ENCODE peak calls at places on chromosomes 6 and 20, in nine cellular contexts. One of them, this sample, is unnamed.

GRCh38 chr6:21856844-21857243 is 263.3 kb downstream of the SOX4 start:
- DNase-seq in activated T-cell treated with anti-CD3 and anti-CD28 coated beads, Interleukin-2, amount 50 U/mL, for 72 hours: no peak
- DNase-seq in HCEC 1CT: peak
- DNase-seq in nephron progenitor cell: no peak
- DNase-seq in mucosa of gallbladder: no peak
- DNase-seq in hepatocyte: no peak
- DNase-seq in CD4-positive, alpha-beta memory T cell: no peak
- DNase-seq in H7: no peak
- DNase-seq in cardiac muscle cell: peak
- DNase-seq in this sample: no peak

GRCh38 chr6:2086328-2087008 is 158.9 kb downstream of the GMDS start:
- DNase-seq in CD4-positive, alpha-beta memory T cell: no peak
- DNase-seq in HCEC 1CT: no peak
- DNase-seq in mucosa of gallbladder: no peak
- DNase-seq in cardiac muscle cell: no peak
- DNase-seq in H7: no peak
- DNase-seq in hepatocyte: no peak
- DNase-seq in nephron progenitor cell: no peak
- DNase-seq in activated T-cell treated with anti-CD3 and anti-CD28 coated beads, Interleukin-2, amount 50 U/mL, for 72 hours: no peak
- DNase-seq in this sample: no peak

GRCh38 chr6:41716516-41717446 is 18.6 kb downstream of the TFEB start:
- DNase-seq in HCEC 1CT: no peak
- DNase-seq in H7: no peak
- DNase-seq in nephron progenitor cell: no peak
- DNase-seq in activated T-cell treated with anti-CD3 and anti-CD28 coated beads, Interleukin-2, amount 50 U/mL, for 72 hours: no peak
- DNase-seq in mucosa of gallbladder: no peak
- DNase-seq in hepatocyte: no peak
- DNase-seq in CD4-positive, alpha-beta memory T cell: no peak
- DNase-seq in cardiac muscle cell: no peak
- DNase-seq in this sample: no peak

GRCh38 chr6:123316733-123317323 is 319.9 kb downstream of the TRDN start:
- DNase-seq in HCEC 1CT: peak
- DNase-seq in activated T-cell treated with anti-CD3 and anti-CD28 coated beads, Interleukin-2, amount 50 U/mL, for 72 hours: no peak
- DNase-seq in nephron progenitor cell: no peak
- DNase-seq in hepatocyte: peak
- DNase-seq in cardiac muscle cell: peak
- DNase-seq in H7: no peak
- DNase-seq in CD4-positive, alpha-beta memory T cell: peak
- DNase-seq in mucosa of gallbladder: no peak
- DNase-seq in this sample: peak

GRCh38 chr6:149867876-149868640 is 3.9 kb upstream of the LRP11 start:
- DNase-seq in hepatocyte: no peak
- DNase-seq in mucosa of gallbladder: peak
- DNase-seq in nephron progenitor cell: no peak
- DNase-seq in HCEC 1CT: peak
- DNase-seq in cardiac muscle cell: no peak
- DNase-seq in H7: peak
- DNase-seq in CD4-positive, alpha-beta memory T cell: no peak
- DNase-seq in activated T-cell treated with anti-CD3 and anti-CD28 coated beads, Interleukin-2, amount 50 U/mL, for 72 hours: no peak
- DNase-seq in this sample: no peak

GRCh38 chr6:128863983-128864382 is 19.0 kb upstream of the LAMA2 start:
- DNase-seq in H7: no peak
- DNase-seq in mucosa of gallbladder: no peak
- DNase-seq in hepatocyte: no peak
- DNase-seq in CD4-positive, alpha-beta memory T cell: no peak
- DNase-seq in cardiac muscle cell: no peak
- DNase-seq in HCEC 1CT: no peak
- DNase-seq in activated T-cell treated with anti-CD3 and anti-CD28 coated beads, Interleukin-2, amount 50 U/mL, for 72 hours: no peak
- DNase-seq in nephron progenitor cell: no peak
- DNase-seq in this sample: no peak

GRCh38 chr6:79812195-79812594 is 135.2 kb downstream of the ELOVL4 start:
- DNase-seq in mucosa of gallbladder: no peak
- DNase-seq in activated T-cell treated with anti-CD3 and anti-CD28 coated beads, Interleukin-2, amount 50 U/mL, for 72 hours: no peak
- DNase-seq in H7: no peak
- DNase-seq in CD4-positive, alpha-beta memory T cell: no peak
- DNase-seq in HCEC 1CT: no peak
- DNase-seq in cardiac muscle cell: no peak
- DNase-seq in hepatocyte: no peak
- DNase-seq in nephron progenitor cell: no peak
- DNase-seq in this sample: peak

GRCh38 chr6:37137881-37138568 is 31.9 kb upstream of the PIM1 start:
- DNase-seq in nephron progenitor cell: peak
- DNase-seq in CD4-positive, alpha-beta memory T cell: no peak
- DNase-seq in cardiac muscle cell: peak
- DNase-seq in HCEC 1CT: peak
- DNase-seq in hepatocyte: peak
- DNase-seq in activated T-cell treated with anti-CD3 and anti-CD28 coated beads, Interleukin-2, amount 50 U/mL, for 72 hours: peak
- DNase-seq in mucosa of gallbladder: no peak
- DNase-seq in H7: peak
- DNase-seq in this sample: no peak

GRCh38 chr6:49339096-49339495 is 124.0 kb downstream of the MMUT start:
- DNase-seq in nephron progenitor cell: no peak
- DNase-seq in mucosa of gallbladder: no peak
- DNase-seq in CD4-positive, alpha-beta memory T cell: no peak
- DNase-seq in HCEC 1CT: no peak
- DNase-seq in activated T-cell treated with anti-CD3 and anti-CD28 coated beads, Interleukin-2, amount 50 U/mL, for 72 hours: no peak
- DNase-seq in cardiac muscle cell: no peak
- DNase-seq in hepatocyte: no peak
- DNase-seq in H7: no peak
- DNase-seq in this sample: no peak

GRCh38 chr6:151553416-151554158 is 59.8 kb downstream of the CCDC170 start:
- DNase-seq in CD4-positive, alpha-beta memory T cell: no peak
- DNase-seq in nephron progenitor cell: no peak
- DNase-seq in HCEC 1CT: no peak
- DNase-seq in H7: no peak
- DNase-seq in hepatocyte: no peak
- DNase-seq in mucosa of gallbladder: no peak
- DNase-seq in activated T-cell treated with anti-CD3 and anti-CD28 coated beads, Interleukin-2, amount 50 U/mL, for 72 hours: no peak
- DNase-seq in cardiac muscle cell: no peak
- DNase-seq in this sample: no peak

GRCh38 chr20:37567671-37568588 is 40.3 kb upstream of the BLCAP start:
- DNase-seq in cardiac muscle cell: peak
- DNase-seq in activated T-cell treated with anti-CD3 and anti-CD28 coated beads, Interleukin-2, amount 50 U/mL, for 72 hours: no peak
- DNase-seq in mucosa of gallbladder: no peak
- DNase-seq in CD4-positive, alpha-beta memory T cell: no peak
- DNase-seq in nephron progenitor cell: peak
- DNase-seq in hepatocyte: no peak
- DNase-seq in H7: peak
- DNase-seq in HCEC 1CT: no peak
- DNase-seq in this sample: no peak

GRCh38 chr6:41954668-41955067 is 13.1 kb upstream of the CCND3 start:
- DNase-seq in mucosa of gallbladder: no peak
- DNase-seq in activated T-cell treated with anti-CD3 and anti-CD28 coated beads, Interleukin-2, amount 50 U/mL, for 72 hours: no peak
- DNase-seq in CD4-positive, alpha-beta memory T cell: no peak
- DNase-seq in nephron progenitor cell: no peak
- DNase-seq in H7: no peak
- DNase-seq in cardiac muscle cell: no peak
- DNase-seq in hepatocyte: no peak
- DNase-seq in HCEC 1CT: no peak
- DNase-seq in this sample: no peak

GRCh38 chr6:145071836-145072235 is 663.5 kb downstream of the EPM2A start:
- DNase-seq in hepatocyte: no peak
- DNase-seq in H7: no peak
- DNase-seq in CD4-positive, alpha-beta memory T cell: no peak
- DNase-seq in mucosa of gallbladder: no peak
- DNase-seq in HCEC 1CT: peak
- DNase-seq in cardiac muscle cell: no peak
- DNase-seq in nephron progenitor cell: no peak
- DNase-seq in activated T-cell treated with anti-CD3 and anti-CD28 coated beads, Interleukin-2, amount 50 U/mL, for 72 hours: no peak
- DNase-seq in this sample: no peak

GRCh38 chr20:64108731-64109389 is 1.5 kb upstream of the NPBWR2 start:
- DNase-seq in activated T-cell treated with anti-CD3 and anti-CD28 coated beads, Interleukin-2, amount 50 U/mL, for 72 hours: no peak
- DNase-seq in mucosa of gallbladder: no peak
- DNase-seq in nephron progenitor cell: no peak
- DNase-seq in H7: no peak
- DNase-seq in cardiac muscle cell: no peak
- DNase-seq in HCEC 1CT: no peak
- DNase-seq in CD4-positive, alpha-beta memory T cell: no peak
- DNase-seq in hepatocyte: no peak
- DNase-seq in this sample: no peak

GRCh38 chr6:170057961-170058877 is 232.7 kb downstream of the DLL1 start:
- DNase-seq in CD4-positive, alpha-beta memory T cell: no peak
- DNase-seq in nephron progenitor cell: no peak
- DNase-seq in H7: peak
- DNase-seq in cardiac muscle cell: no peak
- DNase-seq in activated T-cell treated with anti-CD3 and anti-CD28 coated beads, Interleukin-2, amount 50 U/mL, for 72 hours: no peak
- DNase-seq in HCEC 1CT: no peak
- DNase-seq in mucosa of gallbladder: no peak
- DNase-seq in hepatocyte: no peak
- DNase-seq in this sample: no peak

GRCh38 chr20:54078296-54078695 is 7.9 kb upstream of the BCAS1 start:
- DNase-seq in activated T-cell treated with anti-CD3 and anti-CD28 coated beads, Interleukin-2, amount 50 U/mL, for 72 hours: no peak
- DNase-seq in H7: no peak
- DNase-seq in nephron progenitor cell: no peak
- DNase-seq in CD4-positive, alpha-beta memory T cell: peak
- DNase-seq in HCEC 1CT: no peak
- DNase-seq in hepatocyte: no peak
- DNase-seq in cardiac muscle cell: no peak
- DNase-seq in mucosa of gallbladder: no peak
- DNase-seq in this sample: no peak

GRCh38 chr6:57064809-57065208 is 18.3 kb downstream of the KIAA1586 start:
- DNase-seq in mucosa of gallbladder: no peak
- DNase-seq in CD4-positive, alpha-beta memory T cell: no peak
- DNase-seq in cardiac muscle cell: no peak
- DNase-seq in nephron progenitor cell: no peak
- DNase-seq in activated T-cell treated with anti-CD3 and anti-CD28 coated beads, Interleukin-2, amount 50 U/mL, for 72 hours: no peak
- DNase-seq in H7: no peak
- DNase-seq in hepatocyte: no peak
- DNase-seq in HCEC 1CT: peak
- DNase-seq in this sample: no peak

GRCh38 chr6:149938571-149939462 is 3.0 kb upstream of the ULBP2 start:
- DNase-seq in hepatocyte: no peak
- DNase-seq in nephron progenitor cell: peak
- DNase-seq in mucosa of gallbladder: no peak
- DNase-seq in HCEC 1CT: peak
- DNase-seq in CD4-positive, alpha-beta memory T cell: peak
- DNase-seq in cardiac muscle cell: no peak
- DNase-seq in activated T-cell treated with anti-CD3 and anti-CD28 coated beads, Interleukin-2, amount 50 U/mL, for 72 hours: peak
- DNase-seq in H7: peak
- DNase-seq in this sample: no peak

GRCh38 chr6:169968541-169969270 is 217.3 kb downstream of the ERMARD start:
- DNase-seq in cardiac muscle cell: no peak
- DNase-seq in activated T-cell treated with anti-CD3 and anti-CD28 coated beads, Interleukin-2, amount 50 U/mL, for 72 hours: no peak
- DNase-seq in H7: peak
- DNase-seq in CD4-positive, alpha-beta memory T cell: no peak
- DNase-seq in nephron progenitor cell: no peak
- DNase-seq in mucosa of gallbladder: no peak
- DNase-seq in hepatocyte: no peak
- DNase-seq in HCEC 1CT: no peak
- DNase-seq in this sample: no peak

GRCh38 chr6:112150363-112150762 is 63.0 kb downstream of the FAM229B start:
- DNase-seq in nephron progenitor cell: no peak
- DNase-seq in activated T-cell treated with anti-CD3 and anti-CD28 coated beads, Interleukin-2, amount 50 U/mL, for 72 hours: no peak
- DNase-seq in mucosa of gallbladder: peak
- DNase-seq in HCEC 1CT: peak
- DNase-seq in CD4-positive, alpha-beta memory T cell: no peak
- DNase-seq in cardiac muscle cell: no peak
- DNase-seq in hepatocyte: peak
- DNase-seq in H7: peak
- DNase-seq in this sample: no peak

GRCh38 chr6:16540804-16541752 is 220.2 kb downstream of the ATXN1 start:
- DNase-seq in HCEC 1CT: no peak
- DNase-seq in CD4-positive, alpha-beta memory T cell: no peak
- DNase-seq in H7: no peak
- DNase-seq in mucosa of gallbladder: no peak
- DNase-seq in cardiac muscle cell: peak
- DNase-seq in activated T-cell treated with anti-CD3 and anti-CD28 coated beads, Interleukin-2, amount 50 U/mL, for 72 hours: no peak
- DNase-seq in nephron progenitor cell: no peak
- DNase-seq in hepatocyte: no peak
- DNase-seq in this sample: peak

GRCh38 chr6:28263946-28264345 is 3.0 kb upstream of the ZSCAN26 start:
- DNase-seq in CD4-positive, alpha-beta memory T cell: no peak
- DNase-seq in cardiac muscle cell: no peak
- DNase-seq in HCEC 1CT: no peak
- DNase-seq in activated T-cell treated with anti-CD3 and anti-CD28 coated beads, Interleukin-2, amount 50 U/mL, for 72 hours: no peak
- DNase-seq in H7: no peak
- DNase-seq in mucosa of gallbladder: no peak
- DNase-seq in hepatocyte: no peak
- DNase-seq in nephron progenitor cell: no peak
- DNase-seq in this sample: no peak

GRCh38 chr6:92122746-92123145 is 1296.6 kb downstream of the EPHA7 start:
- DNase-seq in CD4-positive, alpha-beta memory T cell: no peak
- DNase-seq in nephron progenitor cell: no peak
- DNase-seq in HCEC 1CT: no peak
- DNase-seq in H7: no peak
- DNase-seq in cardiac muscle cell: peak
- DNase-seq in activated T-cell treated with anti-CD3 and anti-CD28 coated beads, Interleukin-2, amount 50 U/mL, for 72 hours: no peak
- DNase-seq in hepatocyte: peak
- DNase-seq in mucosa of gallbladder: no peak
- DNase-seq in this sample: peak

GRCh38 chr20:19875746-19876145 is 117.7 kb downstream of the RIN2 start:
- DNase-seq in nephron progenitor cell: no peak
- DNase-seq in activated T-cell treated with anti-CD3 and anti-CD28 coated beads, Interleukin-2, amount 50 U/mL, for 72 hours: no peak
- DNase-seq in cardiac muscle cell: no peak
- DNase-seq in HCEC 1CT: no peak
- DNase-seq in H7: peak
- DNase-seq in CD4-positive, alpha-beta memory T cell: no peak
- DNase-seq in mucosa of gallbladder: no peak
- DNase-seq in hepatocyte: no peak
- DNase-seq in this sample: no peak

GRCh38 chr6:27809939-27810767 is 102.0 kb downstream of the OR2B2 start:
- DNase-seq in mucosa of gallbladder: peak
- DNase-seq in cardiac muscle cell: peak
- DNase-seq in H7: peak
- DNase-seq in HCEC 1CT: peak
- DNase-seq in hepatocyte: peak
- DNase-seq in activated T-cell treated with anti-CD3 and anti-CD28 coated beads, Interleukin-2, amount 50 U/mL, for 72 hours: peak
- DNase-seq in nephron progenitor cell: peak
- DNase-seq in CD4-positive, alpha-beta memory T cell: peak
- DNase-seq in this sample: peak

GRCh38 chr6:64489760-64490159 is 854.2 kb downstream of the PHF3 start:
- DNase-seq in cardiac muscle cell: no peak
- DNase-seq in hepatocyte: no peak
- DNase-seq in activated T-cell treated with anti-CD3 and anti-CD28 coated beads, Interleukin-2, amount 50 U/mL, for 72 hours: no peak
- DNase-seq in CD4-positive, alpha-beta memory T cell: no peak
- DNase-seq in H7: no peak
- DNase-seq in mucosa of gallbladder: no peak
- DNase-seq in HCEC 1CT: no peak
- DNase-seq in nephron progenitor cell: no peak
- DNase-seq in this sample: no peak

This sample was measured in G401.